ENCODE peak calls at places on chromosome 14, in six cellular contexts. W is activated gamma-delta T cell, Q is HS-5, D is islet precursor cell, O is bronchial epithelial cell, A is midbrain. Z is an unnamed sample.

GRCh38 chr14:99633913-99634312 is 11.0 kb upstream of the HHIPL1 start:
- DNase-seq in D (no peak), Q (no peak), O (no peak), W (no peak), A (no peak), Z (no peak)

GRCh38 chr14:100399052-100399849 is 76.1 kb downstream of the SLC25A47 start:
- DNase-seq in W (no peak), A (no peak), O (no peak), D (no peak), Q (no peak), Z (no peak)

GRCh38 chr14:63878052-63878451 is 25.2 kb downstream of the SYNE2 start:
- DNase-seq in A (no peak), Q (no peak), O (no peak), D (no peak), W (no peak), Z (no peak)

GRCh38 chr14:58697927-58698641 is 60.3 kb downstream of the DACT1 start:
- DNase-seq in O (peak; percentile 29), W (no peak), D (no peak), A (peak; percentile 10), Q (no peak), Z (no peak)

GRCh38 chr14:20679907-20680306 is 4.5 kb upstream of the RNASE4 start:
- DNase-seq in D (no peak), O (peak; percentile 48), W (no peak), Q (no peak), A (peak; percentile 32), Z (no peak)

GRCh38 chr14:94337274-94337673 is 14.1 kb upstream of the SERPINA6 start:
- DNase-seq in Q (peak; percentile 39), O (peak; percentile 60), D (peak; percentile 36), W (no peak), A (no peak), Z (no peak)

GRCh38 chr14:36663404-36664321 is 2.0 kb downstream of the PAX9 start:
- DNase-seq in D (peak; percentile 71), A (no peak), Q (no peak), O (peak; percentile 26), W (no peak), Z (no peak)

GRCh38 chr14:92938235-92938875 is 15.4 kb downstream of the CHGA start:
- DNase-seq in W (no peak), Q (no peak), D (no peak), A (no peak), O (no peak), Z (no peak)

GRCh38 chr14:55398679-55399078 is 13.0 kb downstream of the ATG14 start:
- DNase-seq in Q (peak; percentile 89), A (no peak), D (no peak), O (peak; percentile 97), W (no peak), Z (no peak)

GRCh38 chr14:101525646-101526527 is 35.4 kb upstream of the DIO3 start:
- DNase-seq in O (no peak), D (peak; percentile 56), A (no peak), W (no peak), Q (no peak), Z (no peak)

GRCh38 chr14:60106341-60106740 is 14.6 kb downstream of the PCNX4 start:
- DNase-seq in Q (no peak), D (no peak), A (peak; percentile 19), W (no peak), O (peak; percentile 13), Z (no peak)

GRCh38 chr14:98952595-98953325 is 319.2 kb downstream of the BCL11B start:
- DNase-seq in D (peak; percentile 45), W (no peak), A (no peak), O (peak; percentile 83), Q (no peak), Z (no peak)

GRCh38 chr14:32697704-32698103 is 241.0 kb upstream of the NPAS3 start:
- DNase-seq in Q (no peak), D (no peak), O (peak; percentile 46), W (no peak), A (no peak), Z (no peak)

GRCh38 chr14:52071675-52072074 is 2.8 kb upstream of the NID2 start:
- DNase-seq in A (peak; percentile 10), W (no peak), O (peak; percentile 29), D (peak; percentile 50), Q (no peak), Z (no peak)

GRCh38 chr14:83133986-83134664 is 1600.5 kb upstream of the SEL1L start:
- DNase-seq in A (no peak), O (no peak), W (no peak), D (no peak), Q (no peak), Z (no peak)

GRCh38 chr14:20698934-20699333 is 10.4 kb downstream of the ANG start:
- DNase-seq in Q (no peak), A (no peak), O (no peak), W (no peak), D (no peak), Z (no peak)

GRCh38 chr14:31405599-31406251 is 14.6 kb downstream of the HEATR5A start:
- DNase-seq in O (no peak), W (no peak), A (no peak), Q (no peak), D (no peak), Z (no peak)

GRCh38 chr14:61426048-61426447 is 104.7 kb downstream of the PRKCH start:
- DNase-seq in Q (no peak), D (no peak), O (peak; percentile 84), W (no peak), A (no peak), Z (no peak)

GRCh38 chr14:105846312-105846711 is 319.9 kb downstream of the TMEM121 start:
- DNase-seq in A (no peak), O (no peak), D (no peak), Q (no peak), W (no peak), Z (no peak)

GRCh38 chr14:29242755-29243340 is 476.3 kb downstream of the FOXG1 start:
- DNase-seq in W (no peak), O (no peak), Q (no peak), A (no peak), D (no peak), Z (no peak)

GRCh38 chr14:104515811-104516780 is 63.5 kb upstream of the C14orf180 start:
- DNase-seq in A (no peak), W (no peak), D (no peak), Q (no peak), O (no peak), Z (no peak)

Z was measured in T-helper 1 cell.